ENCODE peak calls at places on chromosomes 1 and 21, in nine cellular contexts. One of them, this sample, is unnamed.

GRCh38 chr1:3564921-3565831 is 46.1 kb downstream of the MEGF6 start:
- DNase-seq in NAMALWA: peak; percentile 71
- DNase-seq in HTR-8/SVneo: peak; percentile 60
- DNase-seq in amniotic epithelial cell: no peak
- DNase-seq in activated CD4-positive, alpha-beta T cell treated with anti-CD3 and anti-CD28 coated beads, Interleukin-2, amount 50 U/mL, for 24 hours: no peak
- DNase-seq in A172: no peak
- DNase-seq in GM20000: peak; percentile 87
- DNase-seq in iris pigment epithelial cell: no peak
- DNase-seq in left ventricle myocardium inferior: no peak
- DNase-seq in this sample: no peak

GRCh38 chr1:195071461-195071860 is 1536.8 kb downstream of the KCNT2 start:
- DNase-seq in NAMALWA: no peak
- DNase-seq in HTR-8/SVneo: no peak
- DNase-seq in amniotic epithelial cell: no peak
- DNase-seq in activated CD4-positive, alpha-beta T cell treated with anti-CD3 and anti-CD28 coated beads, Interleukin-2, amount 50 U/mL, for 24 hours: no peak
- DNase-seq in A172: no peak
- DNase-seq in GM20000: no peak
- DNase-seq in iris pigment epithelial cell: no peak
- DNase-seq in left ventricle myocardium inferior: no peak
- DNase-seq in this sample: no peak

GRCh38 chr1:84611796-84612195 is 37.6 kb upstream of the CTBS start:
- DNase-seq in NAMALWA: no peak
- DNase-seq in HTR-8/SVneo: no peak
- DNase-seq in amniotic epithelial cell: peak; percentile 29
- DNase-seq in activated CD4-positive, alpha-beta T cell treated with anti-CD3 and anti-CD28 coated beads, Interleukin-2, amount 50 U/mL, for 24 hours: no peak
- DNase-seq in A172: no peak
- DNase-seq in GM20000: no peak
- DNase-seq in iris pigment epithelial cell: peak; percentile 74
- DNase-seq in left ventricle myocardium inferior: no peak
- DNase-seq in this sample: no peak

GRCh38 chr1:230375795-230376194 is 50.3 kb downstream of the PGBD5 start:
- DNase-seq in NAMALWA: no peak
- DNase-seq in HTR-8/SVneo: no peak
- DNase-seq in amniotic epithelial cell: no peak
- DNase-seq in activated CD4-positive, alpha-beta T cell treated with anti-CD3 and anti-CD28 coated beads, Interleukin-2, amount 50 U/mL, for 24 hours: no peak
- DNase-seq in A172: no peak
- DNase-seq in GM20000: no peak
- DNase-seq in iris pigment epithelial cell: no peak
- DNase-seq in left ventricle myocardium inferior: peak; percentile 29
- DNase-seq in this sample: no peak

GRCh38 chr1:15696956-15697521 is 12.9 kb downstream of the PLEKHM2 start:
- DNase-seq in NAMALWA: peak; percentile 97
- DNase-seq in HTR-8/SVneo: no peak
- DNase-seq in amniotic epithelial cell: no peak
- DNase-seq in activated CD4-positive, alpha-beta T cell treated with anti-CD3 and anti-CD28 coated beads, Interleukin-2, amount 50 U/mL, for 24 hours: no peak
- DNase-seq in A172: no peak
- DNase-seq in GM20000: peak; percentile 85
- DNase-seq in iris pigment epithelial cell: no peak
- DNase-seq in left ventricle myocardium inferior: no peak
- DNase-seq in this sample: no peak

GRCh38 chr21:22993822-22994574 is 1995.8 kb downstream of the NCAM2 start:
- DNase-seq in NAMALWA: no peak
- DNase-seq in HTR-8/SVneo: no peak
- DNase-seq in amniotic epithelial cell: no peak
- DNase-seq in activated CD4-positive, alpha-beta T cell treated with anti-CD3 and anti-CD28 coated beads, Interleukin-2, amount 50 U/mL, for 24 hours: no peak
- DNase-seq in A172: no peak
- DNase-seq in GM20000: no peak
- DNase-seq in iris pigment epithelial cell: no peak
- DNase-seq in left ventricle myocardium inferior: no peak
- DNase-seq in this sample: no peak

GRCh38 chr1:20110679-20111078 is 8.7 kb downstream of the PLA2G2D start:
- DNase-seq in NAMALWA: no peak
- DNase-seq in HTR-8/SVneo: no peak
- DNase-seq in amniotic epithelial cell: peak; percentile 51
- DNase-seq in activated CD4-positive, alpha-beta T cell treated with anti-CD3 and anti-CD28 coated beads, Interleukin-2, amount 50 U/mL, for 24 hours: no peak
- DNase-seq in A172: peak; percentile 55
- DNase-seq in GM20000: no peak
- DNase-seq in iris pigment epithelial cell: peak; percentile 53
- DNase-seq in left ventricle myocardium inferior: no peak
- DNase-seq in this sample: no peak

GRCh38 chr1:217010253-217010652 is 287.0 kb upstream of the ESRRG start:
- DNase-seq in NAMALWA: no peak
- DNase-seq in HTR-8/SVneo: no peak
- DNase-seq in amniotic epithelial cell: no peak
- DNase-seq in activated CD4-positive, alpha-beta T cell treated with anti-CD3 and anti-CD28 coated beads, Interleukin-2, amount 50 U/mL, for 24 hours: no peak
- DNase-seq in A172: no peak
- DNase-seq in GM20000: no peak
- DNase-seq in iris pigment epithelial cell: no peak
- DNase-seq in left ventricle myocardium inferior: no peak
- DNase-seq in this sample: no peak

GRCh38 chr1:53246261-53247134 is 8.2 kb upstream of the MAGOH start:
- DNase-seq in NAMALWA: peak; percentile 37
- DNase-seq in HTR-8/SVneo: no peak
- DNase-seq in amniotic epithelial cell: peak; percentile 93
- DNase-seq in activated CD4-positive, alpha-beta T cell treated with anti-CD3 and anti-CD28 coated beads, Interleukin-2, amount 50 U/mL, for 24 hours: no peak
- DNase-seq in A172: no peak
- DNase-seq in GM20000: no peak
- DNase-seq in iris pigment epithelial cell: peak; percentile 86
- DNase-seq in left ventricle myocardium inferior: no peak
- DNase-seq in this sample: peak; percentile 31

GRCh38 chr1:153141377-153141776 is 9.3 kb downstream of the SPRR2G start:
- DNase-seq in NAMALWA: no peak
- DNase-seq in HTR-8/SVneo: no peak
- DNase-seq in amniotic epithelial cell: no peak
- DNase-seq in activated CD4-positive, alpha-beta T cell treated with anti-CD3 and anti-CD28 coated beads, Interleukin-2, amount 50 U/mL, for 24 hours: no peak
- DNase-seq in A172: no peak
- DNase-seq in GM20000: no peak
- DNase-seq in iris pigment epithelial cell: no peak
- DNase-seq in left ventricle myocardium inferior: no peak
- DNase-seq in this sample: no peak

GRCh38 chr1:209384710-209385550 is 198.6 kb upstream of the CAMK1G start:
- DNase-seq in NAMALWA: no peak
- DNase-seq in HTR-8/SVneo: no peak
- DNase-seq in amniotic epithelial cell: no peak
- DNase-seq in activated CD4-positive, alpha-beta T cell treated with anti-CD3 and anti-CD28 coated beads, Interleukin-2, amount 50 U/mL, for 24 hours: no peak
- DNase-seq in A172: no peak
- DNase-seq in GM20000: no peak
- DNase-seq in iris pigment epithelial cell: no peak
- DNase-seq in left ventricle myocardium inferior: no peak
- DNase-seq in this sample: no peak

GRCh38 chr1:12015001-12015491 is 4.3 kb upstream of the MIIP start:
- DNase-seq in NAMALWA: no peak
- DNase-seq in HTR-8/SVneo: peak; percentile 13
- DNase-seq in amniotic epithelial cell: peak; percentile 63
- DNase-seq in activated CD4-positive, alpha-beta T cell treated with anti-CD3 and anti-CD28 coated beads, Interleukin-2, amount 50 U/mL, for 24 hours: no peak
- DNase-seq in A172: no peak
- DNase-seq in GM20000: no peak
- DNase-seq in iris pigment epithelial cell: peak; percentile 60
- DNase-seq in left ventricle myocardium inferior: no peak
- DNase-seq in this sample: no peak

GRCh38 chr1:111599781-111600180 is 19.8 kb upstream of the RAP1A start:
- DNase-seq in NAMALWA: no peak
- DNase-seq in HTR-8/SVneo: no peak
- DNase-seq in amniotic epithelial cell: no peak
- DNase-seq in activated CD4-positive, alpha-beta T cell treated with anti-CD3 and anti-CD28 coated beads, Interleukin-2, amount 50 U/mL, for 24 hours: no peak
- DNase-seq in A172: no peak
- DNase-seq in GM20000: no peak
- DNase-seq in iris pigment epithelial cell: no peak
- DNase-seq in left ventricle myocardium inferior: no peak
- DNase-seq in this sample: no peak

GRCh38 chr1:3313579-3313955 is 140.9 kb upstream of the ARHGEF16 start:
- DNase-seq in NAMALWA: no peak
- DNase-seq in HTR-8/SVneo: no peak
- DNase-seq in amniotic epithelial cell: peak; percentile 81
- DNase-seq in activated CD4-positive, alpha-beta T cell treated with anti-CD3 and anti-CD28 coated beads, Interleukin-2, amount 50 U/mL, for 24 hours: no peak
- DNase-seq in A172: peak; percentile 80
- DNase-seq in GM20000: no peak
- DNase-seq in iris pigment epithelial cell: peak; percentile 93
- DNase-seq in left ventricle myocardium inferior: peak; percentile 91
- DNase-seq in this sample: no peak

GRCh38 chr1:87902830-87903614 is 574.3 kb downstream of the LMO4 start:
- DNase-seq in NAMALWA: peak; percentile 5
- DNase-seq in HTR-8/SVneo: no peak
- DNase-seq in amniotic epithelial cell: peak; percentile 94
- DNase-seq in activated CD4-positive, alpha-beta T cell treated with anti-CD3 and anti-CD28 coated beads, Interleukin-2, amount 50 U/mL, for 24 hours: no peak
- DNase-seq in A172: no peak
- DNase-seq in GM20000: no peak
- DNase-seq in iris pigment epithelial cell: peak; percentile 22
- DNase-seq in left ventricle myocardium inferior: no peak
- DNase-seq in this sample: no peak

GRCh38 chr1:47438321-47439150 is 692 bp downstream of the FOXD2 start:
- DNase-seq in NAMALWA: no peak
- DNase-seq in HTR-8/SVneo: no peak
- DNase-seq in amniotic epithelial cell: no peak
- DNase-seq in activated CD4-positive, alpha-beta T cell treated with anti-CD3 and anti-CD28 coated beads, Interleukin-2, amount 50 U/mL, for 24 hours: no peak
- DNase-seq in A172: no peak
- DNase-seq in GM20000: peak; percentile 45
- DNase-seq in iris pigment epithelial cell: no peak
- DNase-seq in left ventricle myocardium inferior: peak; percentile 26
- DNase-seq in this sample: no peak

GRCh38 chr1:64505232-64505943 is 35.5 kb downstream of the CACHD1 start:
- DNase-seq in NAMALWA: no peak
- DNase-seq in HTR-8/SVneo: no peak
- DNase-seq in amniotic epithelial cell: no peak
- DNase-seq in activated CD4-positive, alpha-beta T cell treated with anti-CD3 and anti-CD28 coated beads, Interleukin-2, amount 50 U/mL, for 24 hours: no peak
- DNase-seq in A172: peak; percentile 30
- DNase-seq in GM20000: peak; percentile 22
- DNase-seq in iris pigment epithelial cell: no peak
- DNase-seq in left ventricle myocardium inferior: peak; percentile 42
- DNase-seq in this sample: no peak

GRCh38 chr1:115056395-115056798 is 26.8 kb downstream of the TSHB start:
- DNase-seq in NAMALWA: no peak
- DNase-seq in HTR-8/SVneo: peak; percentile 46
- DNase-seq in amniotic epithelial cell: peak; percentile 79
- DNase-seq in activated CD4-positive, alpha-beta T cell treated with anti-CD3 and anti-CD28 coated beads, Interleukin-2, amount 50 U/mL, for 24 hours: no peak
- DNase-seq in A172: peak; percentile 58
- DNase-seq in GM20000: no peak
- DNase-seq in iris pigment epithelial cell: peak; percentile 67
- DNase-seq in left ventricle myocardium inferior: no peak
- DNase-seq in this sample: peak; percentile 96

GRCh38 chr1:112704908-112705627 is 1.9 kb downstream of the RHOC start:
- DNase-seq in NAMALWA: peak; percentile 77
- DNase-seq in HTR-8/SVneo: peak; percentile 85
- DNase-seq in amniotic epithelial cell: peak; percentile 93
- DNase-seq in activated CD4-positive, alpha-beta T cell treated with anti-CD3 and anti-CD28 coated beads, Interleukin-2, amount 50 U/mL, for 24 hours: no peak
- DNase-seq in A172: peak; percentile 98
- DNase-seq in GM20000: peak; percentile 91
- DNase-seq in iris pigment epithelial cell: peak; percentile 97
- DNase-seq in left ventricle myocardium inferior: peak; percentile 90
- DNase-seq in this sample: peak; percentile 98

GRCh38 chr1:41240806-41241747 is 1.0 kb downstream of the SCMH1 start:
- DNase-seq in NAMALWA: peak; percentile 72
- DNase-seq in HTR-8/SVneo: no peak
- DNase-seq in amniotic epithelial cell: peak; percentile 40
- DNase-seq in activated CD4-positive, alpha-beta T cell treated with anti-CD3 and anti-CD28 coated beads, Interleukin-2, amount 50 U/mL, for 24 hours: peak; percentile 8
- DNase-seq in A172: peak; percentile 25
- DNase-seq in GM20000: peak; percentile 85
- DNase-seq in iris pigment epithelial cell: no peak
- DNase-seq in left ventricle myocardium inferior: peak; percentile 54
- DNase-seq in this sample: peak; percentile 49

GRCh38 chr1:104189207-104189606 is 439.5 kb downstream of the AMY1C start:
- DNase-seq in NAMALWA: no peak
- DNase-seq in HTR-8/SVneo: no peak
- DNase-seq in amniotic epithelial cell: no peak
- DNase-seq in activated CD4-positive, alpha-beta T cell treated with anti-CD3 and anti-CD28 coated beads, Interleukin-2, amount 50 U/mL, for 24 hours: no peak
- DNase-seq in A172: no peak
- DNase-seq in GM20000: no peak
- DNase-seq in iris pigment epithelial cell: no peak
- DNase-seq in left ventricle myocardium inferior: no peak
- DNase-seq in this sample: no peak

GRCh38 chr1:116426401-116426800 is 53.4 kb downstream of the ATP1A1 start:
- DNase-seq in NAMALWA: no peak
- DNase-seq in HTR-8/SVneo: no peak
- DNase-seq in amniotic epithelial cell: no peak
- DNase-seq in activated CD4-positive, alpha-beta T cell treated with anti-CD3 and anti-CD28 coated beads, Interleukin-2, amount 50 U/mL, for 24 hours: no peak
- DNase-seq in A172: no peak
- DNase-seq in GM20000: no peak
- DNase-seq in iris pigment epithelial cell: no peak
- DNase-seq in left ventricle myocardium inferior: no peak
- DNase-seq in this sample: no peak

GRCh38 chr1:47679301-47679751 is 241.5 kb downstream of the FOXD2 start:
- DNase-seq in NAMALWA: no peak
- DNase-seq in HTR-8/SVneo: no peak
- DNase-seq in amniotic epithelial cell: no peak
- DNase-seq in activated CD4-positive, alpha-beta T cell treated with anti-CD3 and anti-CD28 coated beads, Interleukin-2, amount 50 U/mL, for 24 hours: no peak
- DNase-seq in A172: peak; percentile 13
- DNase-seq in GM20000: no peak
- DNase-seq in iris pigment epithelial cell: peak; percentile 49
- DNase-seq in left ventricle myocardium inferior: no peak
- DNase-seq in this sample: no peak

GRCh38 chr1:205480349-205481278 is 23.9 kb upstream of the CDK18 start:
- DNase-seq in NAMALWA: peak; percentile 48
- DNase-seq in HTR-8/SVneo: no peak
- DNase-seq in amniotic epithelial cell: no peak
- DNase-seq in activated CD4-positive, alpha-beta T cell treated with anti-CD3 and anti-CD28 coated beads, Interleukin-2, amount 50 U/mL, for 24 hours: no peak
- DNase-seq in A172: no peak
- DNase-seq in GM20000: peak; percentile 79
- DNase-seq in iris pigment epithelial cell: no peak
- DNase-seq in left ventricle myocardium inferior: no peak
- DNase-seq in this sample: no peak

GRCh38 chr1:247118946-247119446 is 14.8 kb upstream of the ZNF669 start:
- DNase-seq in NAMALWA: peak; percentile 85
- DNase-seq in HTR-8/SVneo: peak; percentile 60
- DNase-seq in amniotic epithelial cell: peak; percentile 33
- DNase-seq in activated CD4-positive, alpha-beta T cell treated with anti-CD3 and anti-CD28 coated beads, Interleukin-2, amount 50 U/mL, for 24 hours: no peak
- DNase-seq in A172: no peak
- DNase-seq in GM20000: peak; percentile 55
- DNase-seq in iris pigment epithelial cell: peak; percentile 38
- DNase-seq in left ventricle myocardium inferior: no peak
- DNase-seq in this sample: peak; percentile 24

GRCh38 chr1:171799166-171799565 is 17.7 kb downstream of the METTL13 start:
- DNase-seq in NAMALWA: no peak
- DNase-seq in HTR-8/SVneo: no peak
- DNase-seq in amniotic epithelial cell: peak; percentile 57
- DNase-seq in activated CD4-positive, alpha-beta T cell treated with anti-CD3 and anti-CD28 coated beads, Interleukin-2, amount 50 U/mL, for 24 hours: no peak
- DNase-seq in A172: no peak
- DNase-seq in GM20000: no peak
- DNase-seq in iris pigment epithelial cell: no peak
- DNase-seq in left ventricle myocardium inferior: no peak
- DNase-seq in this sample: no peak